ENCODE peak calls at places on chromosome 21, in eight cellular contexts. M is HepG2, G is H1, O is tibial nerve, N is A549, C is transverse colon, T is stomach, A is upper lobe of left lung. V is an unnamed sample.
A peak's percentile ranks its signal among the peaks of the same experiment; 100 is the strongest.

GRCh38 chr21:31911138-31911907 is 38.5 kb downstream of the HUNK start:
- DNase-seq in M (no peak), G (no peak), O (no peak), N (peak; percentile 35), C (no peak), T (no peak), A (no peak), V (no peak)

GRCh38 chr21:44051462-44051941 is 39.4 kb downstream of the TRAPPC10 start:
- DNase-seq in M (no peak), G (no peak), O (no peak), N (no peak), C (no peak), T (no peak), A (no peak), V (peak; percentile 45)

GRCh38 chr21:30434033-30434631 is 4.1 kb downstream of the KRTAP13-4 start:
- DNase-seq in M (no peak), G (peak; percentile 61), O (no peak), N (peak; percentile 32), C (peak; percentile 7), T (peak; percentile 26), A (no peak), V (no peak)

GRCh38 chr21:17462276-17462981 is 50.4 kb upstream of the CXADR start:
- DNase-seq in M (peak; percentile 98), G (no peak), O (no peak), N (peak; percentile 76), C (peak; percentile 83), T (peak; percentile 83), A (no peak), V (no peak)

GRCh38 chr21:22556829-22557228 is 1558.6 kb downstream of the NCAM2 start:
- DNase-seq in M (no peak), G (no peak), O (no peak), N (no peak), C (no peak), T (no peak), A (no peak), V (no peak)

GRCh38 chr21:31493350-31493880 is 149.4 kb upstream of the TIAM1 start:
- DNase-seq in M (no peak), G (no peak), O (no peak), N (no peak), C (no peak), T (no peak), A (no peak), V (no peak)

GRCh38 chr21:35136586-35137254 is 87.6 kb upstream of the RUNX1 start:
- DNase-seq in M (peak; percentile 49), G (no peak), O (no peak), N (peak; percentile 65), C (peak; percentile 22), T (peak; percentile 31), A (no peak), V (no peak)

GRCh38 chr21:25929859-25930520 is 195.2 kb downstream of the GABPA start:
- DNase-seq in M (no peak), G (no peak), O (no peak), N (no peak), C (no peak), T (no peak), A (no peak), V (no peak)

GRCh38 chr21:39803393-39803792 is 58.4 kb downstream of the IGSF5 start:
- DNase-seq in M (no peak), G (no peak), O (no peak), N (no peak), C (no peak), T (no peak), A (no peak), V (no peak)

GRCh38 chr21:34603710-34604057 is 11.2 kb downstream of the RCAN1 start:
- DNase-seq in M (no peak), G (no peak), O (no peak), N (no peak), C (no peak), T (no peak), A (no peak), V (no peak)

GRCh38 chr21:43984905-43985689 is 27.0 kb upstream of the TRAPPC10 start:
- DNase-seq in M (no peak), G (no peak), O (no peak), N (no peak), C (no peak), T (no peak), A (no peak), V (no peak)

GRCh38 chr21:46559291-46559983 is 45.4 kb downstream of the S100B start:
- DNase-seq in M (peak; percentile 41), G (peak; percentile 41), O (no peak), N (no peak), C (no peak), T (peak; percentile 25), A (no peak), V (no peak)
- H3K4me3 ChIP-seq in M (no peak overlapping the region), G (no peak overlapping the region), O (no peak overlapping the region), N (no peak overlapping the region), C (no peak overlapping the region), T (no peak overlapping the region), A (no peak overlapping the region), V (no peak overlapping the region)

GRCh38 chr21:37564341-37564923 is 197.9 kb downstream of the DYRK1A start:
- DNase-seq in M (peak; percentile 60), G (peak; percentile 68), O (peak; percentile 27), N (peak; percentile 96), C (peak; percentile 73), T (peak; percentile 77), A (peak; percentile 87), V (peak; percentile 91)
- TF ChIP-seq EP300 in M (no peak), G (no peak), O (no peak), N (no peak), C (no peak), T (no peak), A (peak; percentile 55), V (peak; percentile 55)

GRCh38 chr21:42862774-42863503 is 16.4 kb downstream of the WDR4 start:
- DNase-seq in M (no peak), G (no peak), O (no peak), N (peak; percentile 20), C (peak; percentile 41), T (peak; percentile 52), A (no peak), V (no peak)

GRCh38 chr21:42860345-42860744 is 19.0 kb downstream of the WDR4 start:
- DNase-seq in M (no peak), G (no peak), O (no peak), N (no peak), C (no peak), T (no peak), A (no peak), V (no peak)

GRCh38 chr21:42862123-42862475 is 17.2 kb downstream of the WDR4 start:
- DNase-seq in M (no peak), G (no peak), O (no peak), N (no peak), C (no peak), T (no peak), A (no peak), V (no peak)

GRCh38 chr21:42859891-42860230 is 19.5 kb downstream of the WDR4 start:
- DNase-seq in M (no peak), G (no peak), O (no peak), N (no peak), C (no peak), T (no peak), A (no peak), V (no peak)

DNA sequence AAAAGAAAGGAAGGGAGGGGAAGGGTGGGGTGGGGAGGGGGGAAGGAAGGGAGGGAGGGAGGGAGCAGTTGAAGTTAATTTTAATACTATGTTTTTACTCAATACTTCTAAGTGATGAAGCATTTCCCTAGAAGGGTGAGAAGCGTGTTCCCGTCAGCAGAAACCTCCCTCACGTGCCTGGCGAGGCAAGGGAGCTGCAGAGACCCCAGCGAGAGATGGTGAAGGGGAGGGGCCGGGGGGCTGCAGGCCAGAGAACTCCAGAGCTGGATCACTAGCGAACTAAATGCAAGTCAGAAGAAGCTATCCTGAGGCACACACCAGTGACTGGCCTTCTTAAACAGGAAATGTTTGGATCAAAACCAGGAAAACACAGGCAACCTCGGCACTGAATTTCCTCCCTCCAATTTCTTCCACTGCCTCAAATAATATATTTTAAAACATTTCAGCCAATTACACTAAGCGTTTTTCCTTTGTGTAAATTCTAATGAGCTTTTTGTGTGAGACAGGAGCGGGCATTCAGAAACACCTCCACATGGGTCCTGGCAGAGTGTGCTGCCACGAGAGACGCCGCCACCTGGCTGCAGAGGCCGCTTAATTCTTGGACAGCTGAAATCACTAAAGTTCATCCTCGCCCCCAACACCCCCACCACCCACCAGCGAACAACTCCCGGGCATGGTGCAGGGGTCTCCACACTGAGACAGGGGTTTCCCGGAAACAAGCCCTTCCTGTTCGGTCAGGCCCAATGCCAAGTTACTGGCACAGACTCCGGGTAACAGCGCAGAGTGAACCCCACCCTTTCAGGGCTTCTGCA is 17.8 kb downstream of the WDR4 start:
- DNase-seq in M (no peak), G (no peak), O (no peak), N (no peak), C (no peak), T (no peak), A (no peak), V (no peak)
- TF ChIP-seq CTCF in M (no peak), G (no peak), O (no peak), N (no peak), C (no peak), T (no peak), A (no peak), V (no peak)

GRCh38 chr21:45407629-45408247 is 2.8 kb downstream of the COL18A1 start:
- DNase-seq in M (no peak), G (no peak), O (no peak), N (no peak), C (no peak), T (no peak), A (no peak), V (no peak)

GRCh38 chr21:45405271-45405818 is 380 bp downstream of the COL18A1 start:
- DNase-seq in M (no peak), G (no peak), O (no peak), N (no peak), C (no peak), T (no peak), A (no peak), V (no peak)

GRCh38 chr21:45408271-45408791 is 3.4 kb downstream of the COL18A1 start:
- DNase-seq in M (no peak), G (no peak), O (no peak), N (no peak), C (no peak), T (no peak), A (no peak), V (no peak)

GRCh38 chr21:45405819-45406762 is 1.1 kb downstream of the COL18A1 start:
- DNase-seq in M (peak; percentile 45), G (no peak), O (no peak), N (peak; percentile 27), C (no peak), T (no peak), A (no peak), V (no peak)

DNA sequence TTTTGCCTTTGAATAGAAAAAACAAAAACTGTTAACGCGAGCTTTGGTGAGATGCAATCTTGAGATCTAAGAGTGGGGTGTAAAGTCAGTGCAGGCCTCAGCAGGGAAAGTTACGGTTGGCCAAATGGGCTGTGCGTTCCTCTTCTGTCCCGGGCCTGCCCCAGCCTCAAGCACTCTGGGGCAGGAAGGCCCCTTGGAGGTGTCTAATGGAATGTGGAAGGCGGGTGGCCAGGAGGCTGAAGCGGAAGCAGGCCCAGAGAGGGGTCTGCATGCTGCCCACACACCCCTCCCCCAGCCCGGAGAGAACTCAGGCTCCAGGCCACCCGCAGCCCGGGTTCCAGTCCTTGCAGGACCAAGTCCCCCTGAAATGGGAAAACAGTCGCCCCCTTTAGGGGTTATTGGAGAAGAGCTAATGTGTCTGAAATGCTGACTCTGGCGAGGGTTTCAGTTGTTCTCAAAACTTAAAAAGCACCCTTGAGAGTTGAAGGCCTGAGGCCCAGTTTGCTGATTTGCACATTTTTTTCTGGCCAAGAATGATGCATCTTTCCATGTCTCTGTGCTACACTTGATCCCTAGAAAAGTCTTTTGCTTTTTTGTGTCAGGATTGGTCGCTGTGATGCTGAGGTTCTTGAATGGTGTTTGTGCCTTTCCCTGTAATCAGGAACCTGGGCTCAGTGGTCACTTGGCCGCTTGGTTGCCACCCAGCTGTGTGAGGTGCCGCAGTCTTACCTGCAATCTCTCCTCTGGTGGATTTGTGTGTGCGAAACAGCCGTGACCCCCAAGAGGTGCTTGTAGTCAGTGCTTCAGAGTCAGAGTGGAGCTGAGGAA is 2.0 kb downstream of the COL18A1 start:
- DNase-seq in M (peak; percentile 51), G (peak; percentile 81), O (no peak), N (peak; percentile 34), C (no peak), T (no peak), A (no peak), V (no peak)
- H3K4me3 ChIP-seq in M (peak overlapping the region; percentile 79), G (peak overlapping the region; percentile 76), O (peak overlapping the region; percentile 58), N (peak overlapping the region; percentile 91), C (peak overlapping the region; percentile 6), T (peak overlapping the region; percentile 61), A (no peak overlapping the region), V (peak overlapping the region; percentile 73)

V was measured in suprapubic skin.